ENCODE peak calls at places on chromosomes 7 and 10, in nine cellular contexts. One of them, this sample, is unnamed.
A peak's percentile ranks its signal among the peaks of the same experiment; 100 is the strongest.

GRCh38 chr7:3861371-3861770 is 560.3 kb downstream of the SDK1 start:
- DNase-seq in GM12878: no peak
- DNase-seq in fibroblast of villous mesenchyme: no peak
- DNase-seq in aorta: no peak
- DNase-seq in ovary: no peak
- DNase-seq in lower leg skin: no peak
- DNase-seq in colonic mucosa: no peak
- DNase-seq in GM12865: no peak
- DNase-seq in uterus: no peak
- DNase-seq in this sample: no peak

GRCh38 chr7:35038340-35038738 is 1.1 kb upstream of the DPY19L1 start:
- DNase-seq in ovary: no peak
- DNase-seq in colonic mucosa: no peak
- DNase-seq in aorta: no peak
- DNase-seq in fibroblast of villous mesenchyme: no peak
- DNase-seq in GM12865: no peak
- DNase-seq in uterus: no peak
- DNase-seq in GM12878: no peak
- DNase-seq in lower leg skin: no peak
- DNase-seq in this sample: no peak

GRCh38 chr10:127485153-127485857 is 63.8 kb upstream of the NPS start:
- DNase-seq in GM12865: no peak
- DNase-seq in ovary: no peak
- DNase-seq in uterus: no peak
- DNase-seq in colonic mucosa: no peak
- DNase-seq in GM12878: no peak
- DNase-seq in aorta: no peak
- DNase-seq in lower leg skin: no peak
- DNase-seq in fibroblast of villous mesenchyme: peak; percentile 51
- DNase-seq in this sample: no peak

GRCh38 chr7:12731775-12732174 is 44.3 kb downstream of the ARL4A start:
- DNase-seq in uterus: no peak
- DNase-seq in lower leg skin: no peak
- DNase-seq in colonic mucosa: no peak
- DNase-seq in GM12865: no peak
- DNase-seq in ovary: no peak
- DNase-seq in fibroblast of villous mesenchyme: peak; percentile 29
- DNase-seq in GM12878: no peak
- DNase-seq in aorta: no peak
- DNase-seq in this sample: no peak

GRCh38 chr7:106717997-106718871 is 57.3 kb upstream of the CCDC71L start:
- DNase-seq in fibroblast of villous mesenchyme: peak; percentile 99
- DNase-seq in ovary: no peak
- DNase-seq in colonic mucosa: peak; percentile 21
- DNase-seq in GM12865: peak; percentile 71
- DNase-seq in aorta: no peak
- DNase-seq in GM12878: peak; percentile 81
- DNase-seq in uterus: no peak
- DNase-seq in lower leg skin: peak; percentile 56
- DNase-seq in this sample: peak; percentile 98

GRCh38 chr10:31749293-31749692 is 179.3 kb downstream of the ARHGAP12 start:
- DNase-seq in colonic mucosa: no peak
- DNase-seq in lower leg skin: no peak
- DNase-seq in fibroblast of villous mesenchyme: no peak
- DNase-seq in GM12878: no peak
- DNase-seq in uterus: no peak
- DNase-seq in ovary: no peak
- DNase-seq in GM12865: no peak
- DNase-seq in aorta: no peak
- DNase-seq in this sample: no peak

GRCh38 chr7:100827330-100828226 is at the start of gene EPHB4:
- DNase-seq in colonic mucosa: peak; percentile 93
- DNase-seq in ovary: peak; percentile 93
- DNase-seq in fibroblast of villous mesenchyme: peak; percentile 91
- DNase-seq in GM12865: no peak
- DNase-seq in uterus: peak; percentile 89
- DNase-seq in GM12878: no peak
- DNase-seq in aorta: peak; percentile 79
- DNase-seq in lower leg skin: peak; percentile 58
- DNase-seq in this sample: no peak

GRCh38 chr7:19352271-19352670 is 207.1 kb upstream of the FERD3L start:
- DNase-seq in aorta: no peak
- DNase-seq in lower leg skin: no peak
- DNase-seq in ovary: no peak
- DNase-seq in fibroblast of villous mesenchyme: no peak
- DNase-seq in GM12865: no peak
- DNase-seq in uterus: no peak
- DNase-seq in colonic mucosa: no peak
- DNase-seq in GM12878: no peak
- DNase-seq in this sample: no peak

GRCh38 chr7:113717739-113718138 is 201.1 kb downstream of the PPP1R3A start:
- DNase-seq in fibroblast of villous mesenchyme: no peak
- DNase-seq in GM12865: no peak
- DNase-seq in colonic mucosa: no peak
- DNase-seq in ovary: no peak
- DNase-seq in GM12878: no peak
- DNase-seq in aorta: no peak
- DNase-seq in lower leg skin: no peak
- DNase-seq in uterus: no peak
- DNase-seq in this sample: no peak

GRCh38 chr7:134940711-134941110 is 45.6 kb upstream of the AGBL3 start:
- DNase-seq in fibroblast of villous mesenchyme: no peak
- DNase-seq in GM12865: no peak
- DNase-seq in colonic mucosa: no peak
- DNase-seq in ovary: no peak
- DNase-seq in aorta: no peak
- DNase-seq in uterus: no peak
- DNase-seq in lower leg skin: no peak
- DNase-seq in GM12878: no peak
- DNase-seq in this sample: no peak

DNA sequence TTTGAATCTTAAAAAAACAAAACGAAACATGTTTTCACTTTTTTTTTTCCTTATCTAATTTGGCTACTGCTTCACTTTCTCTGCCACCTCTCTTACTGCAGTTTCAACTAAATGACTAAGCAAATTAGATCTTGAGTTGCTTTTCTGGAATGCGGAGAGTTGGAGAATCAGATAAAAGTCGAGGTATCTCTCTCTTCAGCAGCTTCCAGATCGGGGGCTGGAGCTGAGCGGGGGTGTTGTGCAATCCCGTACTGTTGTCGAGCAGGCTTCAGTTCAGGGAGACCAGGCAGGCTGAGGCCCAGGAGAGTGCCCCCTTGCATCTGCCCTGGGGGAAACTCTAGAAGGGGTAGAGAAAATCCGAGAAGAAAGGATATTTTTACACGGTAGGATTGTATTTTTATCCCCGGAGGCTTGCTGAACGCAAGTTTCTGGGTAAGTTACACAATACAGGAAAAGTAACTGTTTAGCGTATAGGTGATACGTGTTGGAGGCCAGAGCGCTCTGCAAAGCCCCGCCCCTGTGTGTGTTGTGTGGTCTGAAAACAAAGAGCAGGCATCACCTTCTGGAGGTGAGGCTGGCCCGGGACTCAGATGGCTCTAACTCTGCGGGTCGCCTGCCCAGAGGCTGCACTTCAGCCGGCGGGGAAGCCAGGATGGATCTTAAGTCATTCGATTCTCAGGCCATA is 116.6 kb downstream of the KLF6 start:
- DNase-seq in ovary: no peak
- DNase-seq in fibroblast of villous mesenchyme: peak; percentile 94
- DNase-seq in uterus: peak; percentile 69
- DNase-seq in GM12878: no peak
- DNase-seq in lower leg skin: no peak
- DNase-seq in GM12865: no peak
- DNase-seq in colonic mucosa: peak; percentile 40
- DNase-seq in aorta: no peak
- DNase-seq in this sample: peak; percentile 56
- H3K4me3 ChIP-seq in ovary: no peak overlapping the region
- H3K4me3 ChIP-seq in fibroblast of villous mesenchyme: no peak overlapping the region
- H3K4me3 ChIP-seq in uterus: no peak overlapping the region
- H3K4me3 ChIP-seq in GM12878: no peak overlapping the region
- H3K4me3 ChIP-seq in lower leg skin: no peak overlapping the region
- H3K4me3 ChIP-seq in GM12865: no peak overlapping the region
- H3K4me3 ChIP-seq in colonic mucosa: no peak overlapping the region
- H3K4me3 ChIP-seq in aorta: no peak overlapping the region
- H3K4me3 ChIP-seq in this sample: no peak overlapping the region

GRCh38 chr10:123306290-123306689 is 152.1 kb downstream of the BUB3 start:
- DNase-seq in GM12865: no peak
- DNase-seq in ovary: no peak
- DNase-seq in colonic mucosa: no peak
- DNase-seq in fibroblast of villous mesenchyme: no peak
- DNase-seq in uterus: no peak
- DNase-seq in aorta: no peak
- DNase-seq in GM12878: no peak
- DNase-seq in lower leg skin: no peak
- DNase-seq in this sample: no peak

DNA sequence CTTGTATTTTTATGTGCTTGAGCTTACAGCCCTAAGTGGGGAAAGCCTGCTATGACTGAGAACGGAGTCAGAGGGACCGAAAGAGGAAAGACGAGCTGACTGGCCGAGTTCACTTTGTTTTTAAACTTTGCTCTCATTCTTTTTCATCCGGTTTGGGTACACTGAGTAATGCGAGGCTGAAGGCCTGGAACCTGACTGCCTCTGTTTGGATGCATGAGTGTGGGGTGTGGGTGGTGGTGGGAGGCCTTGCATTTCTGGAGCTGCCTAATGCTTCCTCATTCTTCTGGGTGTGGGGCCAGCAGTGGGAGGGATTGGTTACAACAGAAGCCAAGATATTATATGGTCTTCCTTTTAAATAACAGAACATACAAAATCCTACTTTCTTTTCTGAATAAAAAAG is 155.5 kb downstream of the BUB3 start:
- DNase-seq in ovary: no peak
- DNase-seq in uterus: no peak
- DNase-seq in fibroblast of villous mesenchyme: peak; percentile 1
- DNase-seq in GM12865: no peak
- DNase-seq in GM12878: no peak
- DNase-seq in lower leg skin: no peak
- DNase-seq in aorta: no peak
- DNase-seq in colonic mucosa: no peak
- DNase-seq in this sample: no peak
- H3K4me3 ChIP-seq in ovary: no peak overlapping the region
- H3K4me3 ChIP-seq in uterus: no peak overlapping the region
- H3K4me3 ChIP-seq in fibroblast of villous mesenchyme: no peak overlapping the region
- H3K4me3 ChIP-seq in GM12865: no peak overlapping the region
- H3K4me3 ChIP-seq in GM12878: no peak overlapping the region
- H3K4me3 ChIP-seq in lower leg skin: no peak overlapping the region
- H3K4me3 ChIP-seq in aorta: no peak overlapping the region
- H3K4me3 ChIP-seq in colonic mucosa: no peak overlapping the region
- H3K4me3 ChIP-seq in this sample: no peak overlapping the region

GRCh38 chr7:434891-435486 is 84.7 kb downstream of the PDGFA start:
- DNase-seq in uterus: no peak
- DNase-seq in colonic mucosa: peak; percentile 50
- DNase-seq in GM12865: no peak
- DNase-seq in ovary: no peak
- DNase-seq in fibroblast of villous mesenchyme: peak; percentile 24
- DNase-seq in lower leg skin: no peak
- DNase-seq in GM12878: no peak
- DNase-seq in aorta: no peak
- DNase-seq in this sample: no peak

GRCh38 chr7:436367-437128 is 83.1 kb downstream of the PDGFA start:
- DNase-seq in fibroblast of villous mesenchyme: no peak
- DNase-seq in colonic mucosa: no peak
- DNase-seq in uterus: no peak
- DNase-seq in GM12865: no peak
- DNase-seq in aorta: no peak
- DNase-seq in ovary: no peak
- DNase-seq in GM12878: no peak
- DNase-seq in lower leg skin: no peak
- DNase-seq in this sample: no peak

GRCh38 chr7:433558-433957 is 86.1 kb downstream of the PDGFA start:
- DNase-seq in GM12878: no peak
- DNase-seq in uterus: no peak
- DNase-seq in GM12865: no peak
- DNase-seq in lower leg skin: no peak
- DNase-seq in fibroblast of villous mesenchyme: no peak
- DNase-seq in ovary: no peak
- DNase-seq in colonic mucosa: no peak
- DNase-seq in aorta: no peak
- DNase-seq in this sample: no peak

GRCh38 chr7:437293-438280 is 82.1 kb downstream of the PDGFA start:
- DNase-seq in lower leg skin: no peak
- DNase-seq in colonic mucosa: no peak
- DNase-seq in fibroblast of villous mesenchyme: no peak
- DNase-seq in aorta: no peak
- DNase-seq in GM12865: no peak
- DNase-seq in ovary: no peak
- DNase-seq in GM12878: no peak
- DNase-seq in uterus: no peak
- DNase-seq in this sample: no peak

GRCh38 chr7:435518-436366 is 83.9 kb downstream of the PDGFA start:
- DNase-seq in uterus: no peak
- DNase-seq in lower leg skin: peak; percentile 63
- DNase-seq in fibroblast of villous mesenchyme: no peak
- DNase-seq in GM12865: no peak
- DNase-seq in GM12878: no peak
- DNase-seq in colonic mucosa: peak; percentile 78
- DNase-seq in aorta: no peak
- DNase-seq in ovary: no peak
- DNase-seq in this sample: no peak
- H3K4me3 ChIP-seq in uterus: no peak overlapping the region
- H3K4me3 ChIP-seq in lower leg skin: no peak overlapping the region
- H3K4me3 ChIP-seq in fibroblast of villous mesenchyme: no peak overlapping the region
- H3K4me3 ChIP-seq in GM12865: no peak overlapping the region
- H3K4me3 ChIP-seq in GM12878: no peak overlapping the region
- H3K4me3 ChIP-seq in colonic mucosa: no peak overlapping the region
- H3K4me3 ChIP-seq in aorta: no peak overlapping the region
- H3K4me3 ChIP-seq in ovary: no peak overlapping the region
- H3K4me3 ChIP-seq in this sample: no peak overlapping the region

GRCh38 chr10:34811968-34812514 is 3.1 kb downstream of the PARD3 start:
- DNase-seq in lower leg skin: no peak
- DNase-seq in GM12878: no peak
- DNase-seq in fibroblast of villous mesenchyme: peak; percentile 46
- DNase-seq in colonic mucosa: no peak
- DNase-seq in uterus: no peak
- DNase-seq in ovary: no peak
- DNase-seq in GM12865: no peak
- DNase-seq in aorta: no peak
- DNase-seq in this sample: no peak

GRCh38 chr10:34814228-34815173 is 595 bp downstream of the PARD3 start:
- DNase-seq in uterus: peak; percentile 58
- DNase-seq in colonic mucosa: peak; percentile 49
- DNase-seq in aorta: peak; percentile 51
- DNase-seq in GM12865: no peak
- DNase-seq in ovary: peak; percentile 72
- DNase-seq in GM12878: no peak
- DNase-seq in lower leg skin: no peak
- DNase-seq in fibroblast of villous mesenchyme: peak; percentile 49
- DNase-seq in this sample: no peak

GRCh38 chr10:34815174-34816066 is at the start of gene PARD3:
- DNase-seq in uterus: peak; percentile 66
- DNase-seq in ovary: peak; percentile 82
- DNase-seq in aorta: peak; percentile 56
- DNase-seq in colonic mucosa: peak; percentile 69
- DNase-seq in fibroblast of villous mesenchyme: peak; percentile 66
- DNase-seq in GM12865: peak; percentile 26
- DNase-seq in GM12878: no peak
- DNase-seq in lower leg skin: peak; percentile 36
- DNase-seq in this sample: no peak

GRCh38 chr10:34812771-34813170 is 2.3 kb downstream of the PARD3 start:
- DNase-seq in fibroblast of villous mesenchyme: no peak
- DNase-seq in ovary: no peak
- DNase-seq in lower leg skin: no peak
- DNase-seq in aorta: no peak
- DNase-seq in GM12865: no peak
- DNase-seq in colonic mucosa: no peak
- DNase-seq in uterus: no peak
- DNase-seq in GM12878: no peak
- DNase-seq in this sample: no peak

GRCh38 chr10:34813626-34814227 is 1.4 kb downstream of the PARD3 start:
- DNase-seq in uterus: no peak
- DNase-seq in GM12865: no peak
- DNase-seq in aorta: peak; percentile 53
- DNase-seq in lower leg skin: no peak
- DNase-seq in fibroblast of villous mesenchyme: peak; percentile 48
- DNase-seq in GM12878: no peak
- DNase-seq in ovary: no peak
- DNase-seq in colonic mucosa: peak; percentile 50
- DNase-seq in this sample: no peak
- H3K4me3 ChIP-seq in uterus: peak overlapping the region; percentile 56
- H3K4me3 ChIP-seq in GM12865: no peak overlapping the region
- H3K4me3 ChIP-seq in aorta: peak overlapping the region; percentile 86
- H3K4me3 ChIP-seq in lower leg skin: peak overlapping the region; percentile 66
- H3K4me3 ChIP-seq in fibroblast of villous mesenchyme: peak overlapping the region; percentile 75
- H3K4me3 ChIP-seq in GM12878: no peak overlapping the region
- H3K4me3 ChIP-seq in ovary: peak overlapping the region; percentile 67
- H3K4me3 ChIP-seq in colonic mucosa: peak overlapping the region; percentile 92
- H3K4me3 ChIP-seq in this sample: peak overlapping the region; percentile 70

This sample was measured in AG04449.